ENCODE peak calls at places on chromosomes 4 and X, in seven cellular contexts. P is GM04504; R is activated CD4-positive, CD25-positive, alpha-beta regulatory T cell treated with anti-CD3 and anti-CD28 coated beads, Interleukin-2, amount 50 U/mL, for 16 hours; N is activated B cell treated with CpG ODN at 0.5 μM for 24 hours; M is activated T-cell treated with anti-CD3 and anti-CD28 coated beads for 1 hour; F is RPMI8226; X is AG08396. G is an unnamed sample.

GRCh38 chr4:2337896-2338295 is 76.0 kb upstream of the MXD4 start:
- DNase-seq in P (no peak), R (no peak), N (no peak), M (no peak), F (no peak), X (no peak), G (no peak)

GRCh38 chr4:82217986-82218715 is 155.6 kb downstream of the HNRNPD start:
- DNase-seq in P (no peak), R (no peak), N (no peak), M (no peak), F (peak), X (no peak), G (no peak)

GRCh38 chr4:170198742-170199141 is 109.0 kb upstream of the AADAT start:
- DNase-seq in P (no peak), R (no peak), N (no peak), M (no peak), F (no peak), X (no peak), G (no peak)

GRCh38 chr4:121777625-121778024 is 12.7 kb upstream of the SMIM43 start:
- DNase-seq in P (no peak), R (no peak), N (no peak), M (no peak), F (no peak), X (no peak), G (no peak)

GRCh38 chr4:40656221-40656863 is 26.7 kb upstream of the RBM47 start:
- DNase-seq in P (no peak), R (no peak), N (peak), M (no peak), F (peak), X (no peak), G (no peak)

GRCh38 chr4:21470531-21470930 is 478.0 kb downstream of the KCNIP4 start:
- DNase-seq in P (peak), R (no peak), N (no peak), M (no peak), F (no peak), X (no peak), G (no peak)

GRCh38 chrX:15206306-15206705 is 63.6 kb downstream of the ASB9 start:
- DNase-seq in P (no peak), R (no peak), N (no peak), M (no peak), F (peak), X (no peak), G (no peak)

GRCh38 chrX:12405306-12405705 is 267.0 kb downstream of the FRMPD4 start:
- DNase-seq in P (no peak), R (no peak), N (no peak), M (no peak), F (no peak), X (no peak), G (no peak)

GRCh38 chr4:7298601-7299000 is 106.3 kb downstream of the SORCS2 start:
- DNase-seq in P (no peak), R (no peak), N (no peak), M (no peak), F (no peak), X (no peak), G (no peak)

GRCh38 chr4:138222041-138222440 is 20.1 kb downstream of the SLC7A11 start:
- DNase-seq in P (peak), R (no peak), N (no peak), M (no peak), F (no peak), X (peak), G (no peak)

GRCh38 chr4:56466910-56467283 is 520 bp upstream of the SRP72 start:
- DNase-seq in P (no peak), R (no peak), N (no peak), M (no peak), F (peak), X (peak), G (no peak)